ENCODE peak calls at places on chromosome 12, in four cellular contexts. V is body of pancreas, X is spleen, A is right cardiac atrium. E is an unnamed sample.

GRCh38 chr12:125089083-125089482 is 23.8 kb downstream of the AACS start:
- DNase-seq in V (no peak), X (no peak), A (no peak), E (no peak)

GRCh38 chr12:105400227-105400626 is 69.7 kb downstream of the C12orf75 start:
- DNase-seq in V (no peak), X (no peak), A (no peak), E (no peak)

GRCh38 chr12:14948672-14949071 is 10.3 kb upstream of the ERP27 start:
- DNase-seq in V (peak), X (no peak), A (no peak), E (peak)

GRCh38 chr12:48159976-48160525 is 2.7 kb upstream of the ASB8 start:
- DNase-seq in V (no peak), X (no peak), A (no peak), E (no peak)

GRCh38 chr12:43292699-43293098 is 259.3 kb downstream of the ADAMTS20 start:
- DNase-seq in V (no peak), X (no peak), A (no peak), E (no peak)

GRCh38 chr12:98416845-98417244 is 98.5 kb upstream of the TMPO start:
- DNase-seq in V (no peak), X (no peak), A (no peak), E (no peak)

GRCh38 chr12:59500915-59501314 is 94.9 kb upstream of the SLC16A7 start:
- DNase-seq in V (peak), X (no peak), A (no peak), E (no peak)

GRCh38 chr12:50401383-50402155 is 884 bp downstream of the LARP4 start:
- DNase-seq in V (peak), X (no peak), A (no peak), E (peak)

GRCh38 chr12:19369691-19370148 is 69.6 kb upstream of the AEBP2 start:
- DNase-seq in V (no peak), X (no peak), A (no peak), E (no peak)

GRCh38 chr12:131122631-131123030 is 168.9 kb downstream of the ADGRD1 start:
- DNase-seq in V (no peak), X (no peak), A (no peak), E (no peak)

GRCh38 chr12:105330938-105331804 is 680 bp downstream of the C12orf75 start:
- DNase-seq in V (peak), X (peak), A (peak), E (peak)

GRCh38 chr12:32183646-32184045 is 77.0 kb downstream of the BICD1 start:
- DNase-seq in V (no peak), X (no peak), A (no peak), E (no peak)

GRCh38 chr12:114901316-114901715 is 217.3 kb upstream of the TBX3 start:
- DNase-seq in V (no peak), X (no peak), A (no peak), E (no peak)

GRCh38 chr12:51848843-51849735 is 571 bp upstream of the FIGNL2 start:
- DNase-seq in V (no peak), X (no peak), A (no peak), E (no peak)

GRCh38 chr12:43338848-43339526 is 213.0 kb downstream of the ADAMTS20 start:
- DNase-seq in V (no peak), X (no peak), A (no peak), E (peak)

GRCh38 chr12:120833849-120834248 is 70.3 kb downstream of the SPPL3 start:
- DNase-seq in V (no peak), X (no peak), A (no peak), E (no peak)

GRCh38 chr12:120259418-120260202 is 5.9 kb downstream of the PXN start:
- DNase-seq in V (no peak), X (no peak), A (peak), E (no peak)

GRCh38 chr12:54933381-54933780 is 51.2 kb downstream of the TESPA1 start:
- DNase-seq in V (no peak), X (no peak), A (no peak), E (peak)

GRCh38 chr12:67910360-67911292 is 78.6 kb upstream of the IFNG-AS1 start:
- DNase-seq in V (no peak), X (no peak), A (no peak), E (no peak)

GRCh38 chr12:79407671-79408622 is 282.8 kb downstream of the PAWR start:
- DNase-seq in V (peak), X (no peak), A (peak), E (peak)

GRCh38 chr12:98973395-98973794 is 328.3 kb downstream of the APAF1 start:
- DNase-seq in V (no peak), X (no peak), A (no peak), E (no peak)

GRCh38 chr12:27015730-27016076 is 1.5 kb upstream of the TM7SF3 start:
- DNase-seq in V (no peak), X (no peak), A (no peak), E (peak)
- H3K27ac ChIP-seq in V (peak), X (peak), A (no peak), E (peak)

GRCh38 chr12:71157601-71158233 is at the start of gene TSPAN8:
- DNase-seq in V (peak), X (no peak), A (no peak), E (peak)

GRCh38 chr12:71160585-71160984 is 2.8 kb upstream of the TSPAN8 start:
- DNase-seq in V (no peak), X (no peak), A (no peak), E (peak)

GRCh38 chr12:71161575-71161974 is 3.8 kb upstream of the TSPAN8 start:
- DNase-seq in V (no peak), X (no peak), A (no peak), E (peak)

GRCh38 chr12:71158361-71158882 is 623 bp upstream of the TSPAN8 start:
- DNase-seq in V (no peak), X (no peak), A (no peak), E (peak)

DNA sequence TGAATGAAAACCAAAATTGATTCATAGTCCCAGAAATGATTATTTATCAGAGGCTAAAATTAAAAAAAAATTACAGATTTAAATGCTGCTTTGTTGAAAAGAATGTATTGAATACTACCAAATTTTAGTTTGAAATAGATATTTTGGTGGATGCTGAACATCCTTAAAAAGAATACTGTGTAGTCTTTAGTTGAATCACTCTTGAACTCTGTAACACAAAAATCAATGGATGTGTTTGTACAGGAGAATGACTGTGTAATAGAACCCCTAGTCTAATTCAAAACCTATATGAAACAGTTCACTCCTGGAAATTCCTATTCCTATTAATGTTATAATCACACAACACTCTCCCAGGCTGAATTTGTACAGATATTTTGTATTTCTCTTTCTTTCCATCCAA is 1.5 kb upstream of the TSPAN8 start:
- DNase-seq in V (no peak), X (no peak), A (no peak), E (no peak)
- H3K27ac ChIP-seq in V (no peak), X (no peak), A (no peak), E (no peak)

DNA sequence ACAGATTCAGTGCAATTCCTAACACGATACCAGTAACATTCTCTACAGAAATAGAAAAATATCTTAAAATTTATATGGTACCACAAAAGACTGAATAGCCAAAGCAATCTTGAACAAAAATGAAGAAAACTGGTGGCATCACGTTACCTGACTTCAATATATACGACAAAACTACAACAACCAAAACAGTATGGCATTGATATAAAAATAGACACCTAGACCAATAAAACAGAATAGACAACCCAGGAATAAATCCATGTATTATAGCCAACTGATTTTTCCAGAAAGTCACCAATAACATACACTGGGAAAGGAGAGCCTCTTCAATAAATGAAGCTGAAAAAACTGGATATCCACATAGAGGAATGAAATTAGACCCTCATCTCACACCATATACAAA is 5.7 kb downstream of the KLRK1 start:
- DNase-seq in V (no peak), X (no peak), A (no peak), E (no peak)
- H3K27ac ChIP-seq in V (no peak), X (no peak), A (no peak), E (no peak)

DNA sequence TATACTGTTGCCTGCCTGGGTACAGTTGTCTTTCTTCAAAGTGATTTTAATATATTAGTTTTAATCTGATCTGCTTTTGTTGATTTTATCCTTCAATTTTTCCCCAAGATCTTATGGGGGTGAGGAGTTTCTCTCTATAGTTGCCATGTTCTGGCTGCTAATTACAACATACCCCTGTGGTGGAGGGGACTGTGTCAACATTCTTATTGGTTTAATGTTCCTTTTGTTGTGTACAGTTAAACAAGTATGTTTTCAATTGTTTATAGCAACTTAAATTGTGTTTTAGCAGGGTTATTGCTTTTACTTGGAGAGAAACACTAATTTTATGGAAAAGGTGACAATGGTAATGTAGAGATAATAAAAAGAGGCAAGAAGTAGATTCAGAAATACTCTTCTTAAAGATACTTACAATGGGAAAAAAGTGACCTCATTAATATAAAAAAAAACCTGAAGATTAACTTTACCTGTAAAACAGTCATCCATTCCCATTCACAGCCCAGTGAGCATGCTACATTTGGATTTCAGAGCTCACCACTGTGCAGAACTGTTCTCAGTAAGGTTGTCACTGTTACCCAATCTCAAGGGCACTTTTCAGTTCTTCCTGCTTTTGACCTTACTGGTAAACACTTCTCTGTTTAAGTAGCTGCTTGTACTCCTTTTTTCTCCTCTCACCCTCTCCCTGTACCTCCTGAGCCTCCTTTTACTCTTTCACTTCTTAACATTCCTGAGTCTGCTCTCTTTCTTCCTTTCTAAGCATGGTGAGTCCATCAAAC is 8.1 kb upstream of the LRRK2 start:
- DNase-seq in V (no peak), X (no peak), A (no peak), E (no peak)
- H3K27ac ChIP-seq in V (no peak), X (peak), A (no peak), E (no peak)

GRCh38 chr12:7497661-7498060 is 5.9 kb downstream of the CD163 start:
- DNase-seq in V (no peak), X (no peak), A (no peak), E (no peak)
- H3K27ac ChIP-seq in V (no peak), X (peak), A (no peak), E (no peak)

GRCh38 chr12:82838827-82839226 is 152.1 kb downstream of the TMTC2 start:
- DNase-seq in V (no peak), X (no peak), A (no peak), E (no peak)

GRCh38 chr12:82838123-82838522 is 151.4 kb downstream of the TMTC2 start:
- DNase-seq in V (no peak), X (no peak), A (no peak), E (no peak)

GRCh38 chr12:82842480-82842879 is 155.8 kb downstream of the TMTC2 start:
- DNase-seq in V (no peak), X (no peak), A (no peak), E (no peak)

DNA sequence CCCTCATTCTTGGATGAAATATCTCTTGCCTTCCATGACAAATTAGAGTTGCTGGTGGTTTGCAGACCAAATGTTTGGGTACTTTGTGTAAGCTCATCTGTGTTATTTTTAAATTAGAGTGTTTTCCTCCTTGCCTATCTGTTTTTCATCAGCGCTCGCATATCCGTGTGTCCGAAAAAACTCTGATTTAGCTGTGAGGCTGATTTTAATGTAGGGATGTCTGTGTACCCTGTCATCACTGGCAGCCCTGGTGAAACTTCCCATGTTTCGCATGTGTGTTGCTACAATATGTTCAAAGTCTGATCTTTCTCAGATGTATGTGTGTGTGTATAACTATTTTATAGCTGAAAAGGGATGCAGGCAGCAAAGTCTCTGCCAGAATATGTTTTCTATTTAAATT is 154.7 kb downstream of the TMTC2 start:
- DNase-seq in V (no peak), X (no peak), A (no peak), E (no peak)
- H3K27ac ChIP-seq in V (no peak), X (no peak), A (no peak), E (no peak)

E was measured in small intestine.